ENCODE peak calls at places on chromosomes 1 and 21, in four cellular contexts. E is cardiac muscle cell, U is neural progenitor cell, B is choroid plexus epithelial cell. D is an unnamed sample.

GRCh38 chr1:228366062-228366850 is 40.4 kb downstream of the TRIM11 start:
- DNase-seq in E (no peak), U (no peak), B (no peak), D (no peak)

GRCh38 chr1:78987042-78987441 is 19.5 kb downstream of the ADGRL4 start:
- DNase-seq in E (no peak), U (no peak), B (no peak), D (no peak)

GRCh38 chr1:230754831-230755230 is 7.6 kb downstream of the CAPN9 start:
- DNase-seq in E (no peak), U (no peak), B (peak; percentile 70), D (no peak)

GRCh38 chr21:36799869-36800268 is 101.0 kb downstream of the SIM2 start:
- DNase-seq in E (no peak), U (no peak), B (no peak), D (no peak)

GRCh38 chr1:9825101-9826074 is 1.6 kb upstream of the CLSTN1 start:
- DNase-seq in E (peak; percentile 15), U (peak; percentile 39), B (peak; percentile 55), D (no peak)

GRCh38 chr1:203480525-203481084 is 5.0 kb downstream of the PRELP start:
- DNase-seq in E (peak; percentile 23), U (no peak), B (peak; percentile 56), D (no peak)

GRCh38 chr1:149936992-149937705 is 470 bp upstream of the MTMR11 start:
- DNase-seq in E (no peak), U (no peak), B (peak; percentile 80), D (no peak)

GRCh38 chr1:235588916-235589515 is 60.6 kb downstream of the GNG4 start:
- DNase-seq in E (no peak), U (peak; percentile 13), B (peak; percentile 73), D (no peak)

GRCh38 chr1:43540653-43541071 is 10.0 kb downstream of the PTPRF start:
- DNase-seq in E (no peak), U (no peak), B (no peak), D (no peak)

GRCh38 chr1:82604524-82604923 is 803.8 kb downstream of the ADGRL2 start:
- DNase-seq in E (peak; percentile 55), U (peak; percentile 73), B (no peak), D (no peak)

GRCh38 chr1:211579434-211580302 is 707 bp upstream of the SLC30A1 start:
- DNase-seq in E (peak; percentile 93), U (peak; percentile 91), B (no peak), D (peak; percentile 60)

GRCh38 chr1:228105996-228106799 is 2.9 kb downstream of the MRPL55 start:
- DNase-seq in E (no peak), U (no peak), B (no peak), D (no peak)

GRCh38 chr1:27504588-27505419 is 14.8 kb upstream of the WASF2 start:
- DNase-seq in E (peak; percentile 86), U (peak; percentile 77), B (no peak), D (peak; percentile 29)

GRCh38 chr1:229229721-229230135 is 41.2 kb upstream of the RAB4A start:
- DNase-seq in E (no peak), U (peak; percentile 39), B (no peak), D (no peak)

GRCh38 chr1:52191395-52191965 is 49.6 kb downstream of the ZFYVE9 start:
- DNase-seq in E (no peak), U (no peak), B (no peak), D (no peak)

GRCh38 chr1:181251001-181251712 is 162.7 kb downstream of the IER5 start:
- DNase-seq in E (no peak), U (no peak), B (peak; percentile 11), D (no peak)

GRCh38 chr1:227893696-227894305 is 53.9 kb downstream of the WNT9A start:
- DNase-seq in E (no peak), U (peak; percentile 2), B (no peak), D (peak; percentile 0)

GRCh38 chr1:62092126-62092525 is 102.5 kb upstream of the L1TD1 start:
- DNase-seq in E (no peak), U (no peak), B (no peak), D (no peak)

GRCh38 chr1:64733576-64734288 is 11.1 kb upstream of the RAVER2 start:
- DNase-seq in E (no peak), U (no peak), B (peak; percentile 53), D (no peak)

GRCh38 chr1:151715726-151716404 is 738 bp downstream of the CELF3 start:
- DNase-seq in E (peak; percentile 42), U (peak; percentile 80), B (no peak), D (peak; percentile 32)

GRCh38 chr1:241849345-241849695 is 1.3 kb downstream of the EXO1 start:
- DNase-seq in E (no peak), U (peak; percentile 5), B (no peak), D (no peak)

GRCh38 chr1:168179411-168180147 is 817 bp downstream of the TIPRL start:
- DNase-seq in E (no peak), U (peak; percentile 13), B (peak; percentile 45), D (no peak)

GRCh38 chr1:163170975-163171676 is 31.6 kb downstream of the RGS5 start:
- DNase-seq in E (no peak), U (no peak), B (peak; percentile 75), D (no peak)

GRCh38 chr1:188249813-188250212 is 1421.1 kb downstream of the PLA2G4A start:
- DNase-seq in E (no peak), U (no peak), B (no peak), D (peak; percentile 10)

GRCh38 chr1:228340686-228341449 is 65.8 kb downstream of the TRIM11 start:
- DNase-seq in E (no peak), U (peak; percentile 42), B (no peak), D (no peak)

GRCh38 chr21:44702973-44703730 is 6.2 kb downstream of the KRTAP10-12 start:
- DNase-seq in E (no peak), U (no peak), B (no peak), D (no peak)

GRCh38 chr21:29295066-29295650 is 3.6 kb upstream of the BACH1 start:
- DNase-seq in E (no peak), U (no peak), B (no peak), D (no peak)

GRCh38 chr1:83920320-83920719 is 78.6 kb downstream of the TTLL7 start:
- DNase-seq in E (no peak), U (no peak), B (no peak), D (no peak)

GRCh38 chr1:19066248-19066873 is 109.9 kb upstream of the IFFO2 start:
- DNase-seq in E (peak; percentile 49), U (no peak), B (no peak), D (no peak)

GRCh38 chr1:235817101-235817725 is 49.5 kb downstream of the LYST start:
- DNase-seq in E (no peak), U (no peak), B (no peak), D (no peak)

GRCh38 chr21:21003701-21004100 is 5.5 kb downstream of the NCAM2 start:
- DNase-seq in E (peak; percentile 49), U (peak; percentile 56), B (peak; percentile 69), D (peak; percentile 32)

GRCh38 chr1:28540651-28541050 is 12.2 kb upstream of the TRNAU1AP start:
- DNase-seq in E (no peak), U (no peak), B (peak; percentile 4), D (no peak)
- TF ChIP-seq CTCF in E (no peak), U (peak; percentile 30), B (peak; percentile 28), D (no peak)

GRCh38 chr1:93734999-93735398 is 53.4 kb upstream of the BCAR3 start:
- DNase-seq in E (no peak), U (no peak), B (no peak), D (no peak)
- TF ChIP-seq CTCF in E (peak; percentile 45), U (peak; percentile 30), B (peak; percentile 58), D (no peak)

GRCh38 chr1:63327417-63328139 is 5.2 kb downstream of the FOXD3 start:
- DNase-seq in E (peak; percentile 77), U (peak; percentile 90), B (peak; percentile 67), D (peak; percentile 83)
- TF ChIP-seq CTCF in E (peak; percentile 78), U (peak; percentile 90), B (peak; percentile 86), D (peak; percentile 90)

GRCh38 chr1:41417335-41417682 is 56.1 kb downstream of the FOXO6 start:
- DNase-seq in E (no peak), U (no peak), B (no peak), D (no peak)
- TF ChIP-seq CTCF in E (no peak), U (no peak), B (no peak), D (peak; percentile 4)

GRCh38 chr1:205226868-205227583 is 720 bp upstream of the TMCC2 start:
- DNase-seq in E (no peak), U (no peak), B (peak; percentile 61), D (no peak)

GRCh38 chr1:205227584-205228006 is at the start of gene TMCC2:
- DNase-seq in E (peak; percentile 96), U (peak; percentile 99), B (peak; percentile 85), D (peak; percentile 82)

GRCh38 chr1:205225901-205226765 is 1.6 kb upstream of the TMCC2 start:
- DNase-seq in E (no peak), U (no peak), B (no peak), D (no peak)

GRCh38 chr1:205229399-205229861 is 1.7 kb downstream of the TMCC2 start:
- DNase-seq in E (peak; percentile 59), U (peak; percentile 82), B (peak; percentile 70), D (peak; percentile 46)

GRCh38 chr1:205228052-205228451 is 306 bp downstream of the TMCC2 start:
- DNase-seq in E (no peak), U (no peak), B (no peak), D (no peak)
- TF ChIP-seq CTCF in E (no peak), U (no peak), B (no peak), D (no peak)

GRCh38 chr1:114756949-114757454 is 782 bp downstream of the CSDE1 start:
- DNase-seq in E (peak; percentile 24), U (peak; percentile 81), B (peak; percentile 66), D (peak; percentile 30)

GRCh38 chr1:114758251-114758832 is 558 bp upstream of the CSDE1 start:
- DNase-seq in E (no peak), U (no peak), B (no peak), D (no peak)

GRCh38 chr1:114755006-114755936 is 2.5 kb downstream of the CSDE1 start:
- DNase-seq in E (no peak), U (no peak), B (peak; percentile 23), D (no peak)

GRCh38 chr1:114756009-114756892 is 1.5 kb downstream of the CSDE1 start:
- DNase-seq in E (no peak), U (no peak), B (peak; percentile 14), D (no peak)

GRCh38 chr1:114757455-114758250 is at the start of gene CSDE1:
- DNase-seq in E (peak; percentile 99), U (peak; percentile 100), B (peak; percentile 99), D (peak; percentile 95)
- TF ChIP-seq CTCF in E (peak; percentile 58), U (peak; percentile 64), B (peak; percentile 60), D (peak; percentile 27)

GRCh38 chr21:42239973-42240372 is 21.0 kb downstream of the ABCG1 start:
- DNase-seq in E (no peak), U (no peak), B (no peak), D (no peak)
- TF ChIP-seq CTCF in E (no peak), U (peak; percentile 23), B (no peak), D (no peak)

DNA sequence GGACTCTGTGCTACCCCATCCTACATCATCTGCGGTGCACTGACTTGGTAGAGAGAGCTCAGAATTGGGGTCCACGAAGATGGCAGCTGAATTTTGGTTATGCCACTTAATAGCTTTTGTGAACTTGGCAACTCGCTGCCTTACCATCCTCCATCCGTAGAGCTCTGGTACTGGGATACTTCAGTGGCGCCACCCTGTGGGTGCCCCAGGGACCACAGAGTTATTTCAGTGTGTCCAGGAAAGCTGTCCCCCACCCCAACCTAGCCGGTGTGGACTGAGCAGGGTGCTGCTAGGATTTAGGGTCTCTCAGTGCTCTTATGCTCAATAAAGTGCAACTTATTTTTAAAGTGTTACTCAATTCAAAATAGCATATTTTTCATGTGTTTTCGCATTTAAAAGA is 9.0 kb upstream of the USF1 start:
- DNase-seq in E (no peak), U (no peak), B (no peak), D (no peak)
- TF ChIP-seq CTCF in E (no peak), U (peak; percentile 24), B (peak; percentile 17), D (no peak)